ENCODE peak calls at places on chromosomes 16 and 17, in ten cellular contexts. Z, X, K, S, H, M, Y, V, G and T are unnamed samples. For H3K27me3, the result is how much of the 10 kb centered on the place peaks cover.

GRCh38 chr17:3944485-3945388 is 19.5 kb downstream of the ATP2A3 start:
- DNase-seq in X (peak), V (peak), Z (no peak), K (no peak), Y (no peak), G (no peak), S (no peak), M (peak), H (no peak), T (no peak)

GRCh38 chr16:49674255-49674980 is 181.5 kb downstream of the ZNF423 start:
- DNase-seq in H (no peak), M (no peak), V (no peak), X (no peak), Y (no peak), S (no peak), K (no peak), G (no peak), Z (no peak), T (no peak)

GRCh38 chr17:75981019-75981615 is 2.1 kb downstream of the TEN1 start:
- DNase-seq in G (no peak), H (no peak), V (no peak), K (no peak), Y (no peak), Z (no peak), X (no peak), S (no peak), M (no peak), T (peak)

GRCh38 chr16:58487566-58488351 is 12.2 kb upstream of the NDRG4 start:
- DNase-seq in X (peak), K (peak), V (peak), G (peak), Z (no peak), S (peak), H (peak), M (peak), Y (peak), T (peak)

GRCh38 chr17:52138752-52139151 is 19.8 kb downstream of the CA10 start:
- DNase-seq in M (no peak), V (no peak), S (no peak), K (no peak), Y (no peak), Z (no peak), X (no peak), G (no peak), H (no peak), T (no peak)

GRCh38 chr16:72179592-72179991 is 7.6 kb upstream of the PMFBP1 start:
- DNase-seq in S (no peak), Z (no peak), V (no peak), X (no peak), H (no peak), Y (no peak), K (no peak), M (no peak), G (no peak), T (no peak)

GRCh38 chr17:32590974-32591373 is 104.2 kb downstream of the CDK5R1 start:
- DNase-seq in X (no peak), H (no peak), Y (no peak), K (no peak), S (no peak), Z (no peak), M (no peak), G (no peak), V (no peak), T (no peak)

GRCh38 chr17:82101767-82102679 is 4.0 kb upstream of the FASN start:
- DNase-seq in V (no peak), H (peak), Y (no peak), M (no peak), K (no peak), Z (no peak), G (no peak), S (no peak), X (no peak), T (no peak)

GRCh38 chr16:56921571-56921970 is 10.4 kb upstream of the HERPUD1 start:
- DNase-seq in H (no peak), V (no peak), Y (no peak), K (no peak), M (no peak), G (no peak), Z (no peak), X (no peak), S (no peak), T (peak)

GRCh38 chr16:16988963-16989362 is 481.8 kb downstream of the XYLT1 start:
- DNase-seq in K (no peak), X (no peak), S (no peak), V (no peak), Y (no peak), H (no peak), G (no peak), Z (no peak), M (no peak), T (no peak)

GRCh38 chr17:1362964-1363363 is 37.1 kb downstream of the YWHAE start:
- DNase-seq in Z (no peak), S (peak), H (peak), X (no peak), V (no peak), G (no peak), Y (no peak), M (peak), K (peak), T (no peak)

GRCh38 chr16:46883353-46883689 is 841 bp upstream of the GPT2 start:
- DNase-seq in H (no peak), S (no peak), X (no peak), K (no peak), M (no peak), Z (no peak), V (peak), Y (no peak), G (no peak), T (no peak)

GRCh38 chr17:30524847-30525246 is 47.6 kb downstream of the GOSR1 start:
- DNase-seq in H (no peak), V (no peak), S (no peak), G (no peak), K (peak), M (no peak), Z (no peak), X (no peak), Y (no peak), T (no peak)

GRCh38 chr17:81335388-81336157 is 40.5 kb upstream of the SLC38A10 start:
- DNase-seq in G (no peak), S (no peak), X (peak), H (no peak), M (no peak), V (no peak), Y (peak), K (no peak), Z (no peak), T (no peak)

GRCh38 chr17:57948555-57949420 is 6.4 kb downstream of the CUEDC1 start:
- DNase-seq in X (peak), Z (no peak), K (no peak), G (no peak), V (no peak), Y (peak), M (no peak), H (no peak), S (no peak), T (peak)

GRCh38 chr16:81586421-81586820 is 141.8 kb downstream of the CMIP start:
- DNase-seq in M (no peak), K (no peak), H (no peak), S (no peak), G (no peak), V (no peak), Z (no peak), X (no peak), Y (no peak), T (no peak)

GRCh38 chr17:39669897-39670735 is 1.9 kb downstream of the PNMT start:
- DNase-seq in X (no peak), Z (no peak), V (no peak), K (no peak), Y (no peak), M (no peak), G (no peak), S (no peak), H (no peak), T (no peak)

GRCh38 chr17:8409966-8410881 is 12.6 kb upstream of the RNF222 start:
- DNase-seq in Y (peak), V (peak), Z (peak), M (peak), S (peak), H (peak), G (peak), K (peak), X (peak), T (peak)

GRCh38 chr16:84785843-84786538 is 33.8 kb upstream of the CRISPLD2 start:
- DNase-seq in K (peak), V (no peak), Z (no peak), S (no peak), G (no peak), H (peak), M (no peak), Y (no peak), X (no peak), T (no peak)

GRCh38 chr17:82611140-82612058 is 36.8 kb downstream of the WDR45B start:
- DNase-seq in K (no peak), X (peak), S (no peak), Z (no peak), Y (no peak), M (no peak), G (no peak), H (no peak), V (no peak), T (no peak)

GRCh38 chr17:8120520-8121443 is 2.5 kb upstream of the ALOXE3 start:
- DNase-seq in G (no peak), S (no peak), Z (no peak), V (peak), K (peak), M (peak), X (peak), H (peak), Y (peak), T (no peak)

GRCh38 chr16:82192665-82193064 is 22.6 kb upstream of the MPHOSPH6 start:
- DNase-seq in M (peak), Z (no peak), V (no peak), H (no peak), S (peak), Y (no peak), K (no peak), X (no peak), G (no peak), T (no peak)

GRCh38 chr16:17377360-17378324 is 93.1 kb downstream of the XYLT1 start:
- DNase-seq in V (peak), G (no peak), K (no peak), S (no peak), Z (no peak), M (no peak), X (no peak), H (no peak), Y (no peak), T (no peak)

GRCh38 chr17:37671813-37672544 is 28.7 kb upstream of the DDX52 start:
- DNase-seq in G (no peak), M (no peak), S (no peak), Z (no peak), H (no peak), K (no peak), X (peak), Y (no peak), V (no peak), T (no peak)

GRCh38 chr17:40093580-40094201 is 6.7 kb downstream of the NR1D1 start:
- DNase-seq in M (no peak), X (no peak), G (no peak), H (no peak), Z (no peak), S (no peak), V (peak), Y (no peak), K (no peak), T (no peak)

GRCh38 chr17:79696159-79696982 is 34.4 kb upstream of the ENPP7 start:
- DNase-seq in H (no peak), G (no peak), Y (no peak), X (no peak), M (no peak), K (no peak), Z (no peak), S (no peak), V (no peak), T (no peak)

GRCh38 chr17:43952724-43953666 is 745 bp downstream of the PYY start:
- DNase-seq in S (no peak), Z (no peak), M (no peak), H (no peak), X (peak), V (peak), K (no peak), Y (no peak), G (peak), T (no peak)

GRCh38 chr17:43949777-43950176 is 4.0 kb downstream of the PYY start:
- DNase-seq in M (no peak), G (no peak), V (no peak), Z (no peak), H (no peak), Y (no peak), S (no peak), K (no peak), X (peak), T (no peak)

GRCh38 chr17:43951750-43952149 is 2.0 kb downstream of the PYY start:
- DNase-seq in S (no peak), H (no peak), V (no peak), X (no peak), Y (no peak), G (no peak), Z (no peak), M (no peak), K (no peak), T (no peak)

GRCh38 chr17:43952351-43952723 is 1.4 kb downstream of the PYY start:
- DNase-seq in V (peak), Y (no peak), X (peak), Z (no peak), G (no peak), M (no peak), H (no peak), S (no peak), K (no peak), T (no peak)

DNA sequence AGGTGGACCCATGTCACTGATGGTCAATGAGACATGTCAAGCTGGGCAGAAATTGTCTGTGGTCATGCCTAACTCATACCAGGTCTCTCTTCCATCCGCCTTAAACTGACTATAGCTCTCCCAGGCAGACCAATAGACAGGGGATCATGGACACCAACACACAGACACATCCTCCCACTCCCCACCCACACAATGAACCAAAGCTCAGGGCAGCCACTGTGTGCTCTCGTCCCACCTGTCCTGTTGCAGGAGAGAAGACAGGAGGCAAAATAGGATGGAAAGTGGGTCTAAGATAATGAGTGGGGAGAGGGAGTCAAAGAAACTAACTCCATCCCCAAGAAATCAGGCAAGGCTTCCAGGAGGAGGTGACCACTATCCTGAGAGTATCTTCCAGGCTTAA is 3.2 kb downstream of the PYY start:
- DNase-seq in Z (no peak), S (no peak), G (no peak), K (no peak), H (no peak), Y (no peak), X (no peak), M (no peak), V (no peak), T (no peak)
- H3K27me3 ChIP-seq in Z (under half), S (under half), G (under half), K (half or more), H (under half), Y (under half), X (under half), M (under half), V (half or more), T (under half)

GRCh38 chr16:1983053-1983543 is 895 bp upstream of the GFER start:
- DNase-seq in Y (no peak), K (no peak), M (no peak), X (no peak), Z (no peak), G (no peak), V (no peak), H (no peak), S (no peak), T (no peak)

GRCh38 chr16:1983544-1984346 is at the start of gene GFER:
- DNase-seq in Y (peak), X (peak), S (no peak), K (peak), M (peak), H (peak), Z (peak), V (peak), G (peak), T (peak)

GRCh38 chr16:1987198-1987597 is 2.6 kb upstream of the SYNGR3 start:
- DNase-seq in G (no peak), K (no peak), H (no peak), Y (no peak), V (no peak), X (no peak), Z (no peak), S (no peak), M (no peak), T (no peak)

GRCh38 chr16:1984347-1985225 is 593 bp downstream of the GFER start:
- DNase-seq in S (no peak), H (no peak), Y (no peak), G (no peak), V (peak), K (no peak), M (no peak), X (peak), Z (no peak), T (no peak)

GRCh38 chr16:1985466-1986150 is 1.6 kb downstream of the GFER start:
- DNase-seq in X (no peak), K (no peak), Y (no peak), H (no peak), S (no peak), Z (no peak), M (no peak), G (no peak), V (no peak), T (no peak)
- H3K27ac ChIP-seq in X (no peak), K (no peak), Y (no peak), H (no peak), S (no peak), Z (no peak), M (no peak), G (no peak), V (no peak), T (no peak)

GRCh38 chr16:3190949-3191353 is 2.9 kb downstream of the OR1F1 start:
- DNase-seq in X (no peak), Y (no peak), K (no peak), H (no peak), G (no peak), M (no peak), V (peak), S (no peak), Z (no peak), T (no peak)

GRCh38 chr16:3193221-3194212 is 5.5 kb downstream of the OR1F1 start:
- DNase-seq in Z (no peak), V (no peak), Y (no peak), K (no peak), M (no peak), S (no peak), X (no peak), H (no peak), G (no peak), T (no peak)

GRCh38 chr16:3194792-3195191 is 6.8 kb downstream of the OR1F1 start:
- DNase-seq in Y (no peak), X (no peak), Z (no peak), K (no peak), M (no peak), H (no peak), V (no peak), S (no peak), G (no peak), T (no peak)

GRCh38 chr16:3189869-3190268 is 1.9 kb downstream of the OR1F1 start:
- DNase-seq in X (peak), H (no peak), K (no peak), V (peak), S (no peak), G (no peak), Z (no peak), Y (no peak), M (no peak), T (no peak)

GRCh38 chr16:3192476-3193019 is 4.5 kb downstream of the OR1F1 start:
- DNase-seq in M (no peak), G (no peak), Y (no peak), Z (no peak), H (no peak), K (no peak), V (no peak), X (peak), S (no peak), T (no peak)
- H3K27me3 ChIP-seq in M (under half), G (under half), Y (half or more), Z (under half), H (under half), K (half or more), V (half or more), X (under half), S (under half), T (under half)

GRCh38 chr17:49229805-49230600 is 584 bp downstream of the PHOSPHO1 start:
- DNase-seq in Y (peak), S (no peak), H (no peak), K (no peak), X (peak), M (no peak), G (no peak), V (no peak), Z (no peak), T (no peak)
- H3K27ac ChIP-seq in Y (no peak), S (no peak), H (no peak), K (no peak), X (no peak), M (no peak), G (no peak), V (no peak), Z (no peak), T (no peak)

GRCh38 chr17:74520790-74521480 is 10.3 kb downstream of the CD300LB start:
- DNase-seq in V (no peak), X (no peak), S (peak), G (no peak), M (peak), K (peak), H (no peak), Z (no peak), Y (no peak), T (no peak)

GRCh38 chr17:74519951-74520553 is 11.2 kb downstream of the CD300LB start:
- DNase-seq in Z (no peak), M (no peak), V (no peak), H (peak), X (no peak), Y (peak), S (peak), K (peak), G (no peak), T (peak)

GRCh38 chr17:74522381-74523090 is 8.7 kb downstream of the CD300LB start:
- DNase-seq in Y (no peak), X (no peak), K (no peak), H (no peak), G (no peak), V (no peak), M (no peak), Z (no peak), S (no peak), T (peak)

GRCh38 chr17:74523308-74523707 is 8.0 kb downstream of the CD300LB start:
- DNase-seq in H (no peak), V (no peak), Y (no peak), X (no peak), M (no peak), K (no peak), Z (no peak), S (no peak), G (no peak), T (peak)

DNA sequence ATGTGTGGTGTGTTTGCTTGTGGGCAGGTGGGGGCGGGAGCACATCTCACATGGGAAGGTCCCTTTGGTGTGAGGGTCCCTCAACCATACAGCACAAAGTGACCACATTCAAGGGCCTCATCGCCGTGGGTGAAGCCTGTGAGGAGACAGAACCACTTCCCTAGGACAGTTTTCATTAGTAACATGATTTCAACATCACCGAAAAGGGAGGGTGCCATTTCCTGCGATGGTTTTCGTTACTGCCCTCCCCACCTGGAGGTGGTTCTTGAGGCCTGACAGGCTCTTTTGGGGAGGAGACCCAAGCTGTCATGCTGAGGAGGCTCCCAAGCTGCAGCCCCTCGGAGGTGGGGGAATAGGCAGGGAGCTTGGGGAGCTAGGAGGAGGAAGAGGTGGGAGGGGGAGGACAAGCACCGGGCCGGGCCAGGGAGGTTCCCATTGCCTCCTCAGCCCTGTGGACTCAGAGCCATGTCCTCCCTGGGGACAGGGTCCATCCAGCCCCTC is 9.5 kb downstream of the CD300LB start:
- DNase-seq in M (no peak), H (no peak), V (no peak), Y (no peak), X (peak), G (no peak), K (no peak), S (peak), Z (no peak), T (peak)
- H3K27me3 ChIP-seq in M (under half), H (under half), V (under half), Y (under half), X (under half), G (under half), K (under half), S (under half), Z (under half), T (under half)